ENCODE peak calls at places on chromosomes 4 and X, in nine cellular contexts. One of them, this sample, is unnamed.

GRCh38 chr4:8540072-8540471 is 40.1 kb upstream of the GPR78 start:
- DNase-seq in left cardiac atrium: no peak
- DNase-seq in activated CD4-positive, alpha-beta T cell treated with anti-CD3 and anti-CD28 coated beads for 24 hours: peak; percentile 19
- DNase-seq in hippocampal formation: no peak
- DNase-seq in left ventricle myocardium inferior: no peak
- DNase-seq in heart right ventricle: no peak
- DNase-seq in activated T-cell treated with anti-CD3 and anti-CD28 coated beads for 48 hours: peak; percentile 9
- DNase-seq in iris pigment epithelial cell: no peak
- DNase-seq in astrocyte of the spinal cord: no peak
- DNase-seq in this sample: no peak

GRCh38 chr4:8200302-8200975 is 1.3 kb downstream of the SH3TC1 start:
- DNase-seq in left cardiac atrium: peak; percentile 86
- DNase-seq in activated CD4-positive, alpha-beta T cell treated with anti-CD3 and anti-CD28 coated beads for 24 hours: no peak
- DNase-seq in hippocampal formation: no peak
- DNase-seq in left ventricle myocardium inferior: peak; percentile 82
- DNase-seq in heart right ventricle: peak; percentile 78
- DNase-seq in activated T-cell treated with anti-CD3 and anti-CD28 coated beads for 48 hours: no peak
- DNase-seq in iris pigment epithelial cell: peak; percentile 71
- DNase-seq in astrocyte of the spinal cord: no peak
- DNase-seq in this sample: no peak

GRCh38 chr4:107794001-107794400 is 30.7 kb upstream of the SGMS2 start:
- DNase-seq in left cardiac atrium: no peak
- DNase-seq in activated CD4-positive, alpha-beta T cell treated with anti-CD3 and anti-CD28 coated beads for 24 hours: no peak
- DNase-seq in hippocampal formation: no peak
- DNase-seq in left ventricle myocardium inferior: no peak
- DNase-seq in heart right ventricle: no peak
- DNase-seq in activated T-cell treated with anti-CD3 and anti-CD28 coated beads for 48 hours: no peak
- DNase-seq in iris pigment epithelial cell: no peak
- DNase-seq in astrocyte of the spinal cord: no peak
- DNase-seq in this sample: no peak

GRCh38 chr4:44210750-44211149 is 237.9 kb downstream of the KCTD8 start:
- DNase-seq in left cardiac atrium: no peak
- DNase-seq in activated CD4-positive, alpha-beta T cell treated with anti-CD3 and anti-CD28 coated beads for 24 hours: no peak
- DNase-seq in hippocampal formation: no peak
- DNase-seq in left ventricle myocardium inferior: no peak
- DNase-seq in heart right ventricle: no peak
- DNase-seq in activated T-cell treated with anti-CD3 and anti-CD28 coated beads for 48 hours: no peak
- DNase-seq in iris pigment epithelial cell: no peak
- DNase-seq in astrocyte of the spinal cord: no peak
- DNase-seq in this sample: no peak

GRCh38 chr4:105280338-105280809 is 133.7 kb downstream of the TET2 start:
- DNase-seq in left cardiac atrium: no peak
- DNase-seq in activated CD4-positive, alpha-beta T cell treated with anti-CD3 and anti-CD28 coated beads for 24 hours: no peak
- DNase-seq in hippocampal formation: no peak
- DNase-seq in left ventricle myocardium inferior: no peak
- DNase-seq in heart right ventricle: no peak
- DNase-seq in activated T-cell treated with anti-CD3 and anti-CD28 coated beads for 48 hours: no peak
- DNase-seq in iris pigment epithelial cell: peak; percentile 76
- DNase-seq in astrocyte of the spinal cord: peak; percentile 93
- DNase-seq in this sample: no peak

GRCh38 chr4:38612996-38613395 is 51.0 kb upstream of the KLF3 start:
- DNase-seq in left cardiac atrium: no peak
- DNase-seq in activated CD4-positive, alpha-beta T cell treated with anti-CD3 and anti-CD28 coated beads for 24 hours: no peak
- DNase-seq in hippocampal formation: peak; percentile 26
- DNase-seq in left ventricle myocardium inferior: no peak
- DNase-seq in heart right ventricle: no peak
- DNase-seq in activated T-cell treated with anti-CD3 and anti-CD28 coated beads for 48 hours: no peak
- DNase-seq in iris pigment epithelial cell: peak; percentile 33
- DNase-seq in astrocyte of the spinal cord: peak; percentile 35
- DNase-seq in this sample: no peak

GRCh38 chr4:35138449-35138848 is 1105.9 kb downstream of the ARAP2 start:
- DNase-seq in left cardiac atrium: no peak
- DNase-seq in activated CD4-positive, alpha-beta T cell treated with anti-CD3 and anti-CD28 coated beads for 24 hours: no peak
- DNase-seq in hippocampal formation: no peak
- DNase-seq in left ventricle myocardium inferior: no peak
- DNase-seq in heart right ventricle: no peak
- DNase-seq in activated T-cell treated with anti-CD3 and anti-CD28 coated beads for 48 hours: no peak
- DNase-seq in iris pigment epithelial cell: no peak
- DNase-seq in astrocyte of the spinal cord: no peak
- DNase-seq in this sample: no peak

GRCh38 chrX:66050140-66050569 is 10.3 kb upstream of the VSIG4 start:
- DNase-seq in left cardiac atrium: no peak
- DNase-seq in activated CD4-positive, alpha-beta T cell treated with anti-CD3 and anti-CD28 coated beads for 24 hours: no peak
- DNase-seq in hippocampal formation: peak; percentile 12
- DNase-seq in left ventricle myocardium inferior: no peak
- DNase-seq in heart right ventricle: no peak
- DNase-seq in activated T-cell treated with anti-CD3 and anti-CD28 coated beads for 48 hours: no peak
- DNase-seq in iris pigment epithelial cell: no peak
- DNase-seq in astrocyte of the spinal cord: no peak
- DNase-seq in this sample: no peak

GRCh38 chrX:31227250-31227649 is 155.4 kb upstream of the FTHL17 start:
- DNase-seq in left cardiac atrium: no peak
- DNase-seq in activated CD4-positive, alpha-beta T cell treated with anti-CD3 and anti-CD28 coated beads for 24 hours: no peak
- DNase-seq in hippocampal formation: no peak
- DNase-seq in left ventricle myocardium inferior: no peak
- DNase-seq in heart right ventricle: no peak
- DNase-seq in activated T-cell treated with anti-CD3 and anti-CD28 coated beads for 48 hours: no peak
- DNase-seq in iris pigment epithelial cell: peak; percentile 72
- DNase-seq in astrocyte of the spinal cord: no peak
- DNase-seq in this sample: peak; percentile 63

GRCh38 chr4:176467011-176467410 is 147.2 kb downstream of the SPCS3 start:
- DNase-seq in left cardiac atrium: no peak
- DNase-seq in activated CD4-positive, alpha-beta T cell treated with anti-CD3 and anti-CD28 coated beads for 24 hours: no peak
- DNase-seq in hippocampal formation: no peak
- DNase-seq in left ventricle myocardium inferior: no peak
- DNase-seq in heart right ventricle: no peak
- DNase-seq in activated T-cell treated with anti-CD3 and anti-CD28 coated beads for 48 hours: no peak
- DNase-seq in iris pigment epithelial cell: no peak
- DNase-seq in astrocyte of the spinal cord: peak; percentile 46
- DNase-seq in this sample: no peak

GRCh38 chr4:99324978-99325377 is 3.8 kb upstream of the ADH1B start:
- DNase-seq in left cardiac atrium: peak; percentile 72
- DNase-seq in activated CD4-positive, alpha-beta T cell treated with anti-CD3 and anti-CD28 coated beads for 24 hours: no peak
- DNase-seq in hippocampal formation: peak; percentile 20
- DNase-seq in left ventricle myocardium inferior: peak; percentile 54
- DNase-seq in heart right ventricle: peak; percentile 33
- DNase-seq in activated T-cell treated with anti-CD3 and anti-CD28 coated beads for 48 hours: no peak
- DNase-seq in iris pigment epithelial cell: peak; percentile 83
- DNase-seq in astrocyte of the spinal cord: peak; percentile 59
- DNase-seq in this sample: no peak

GRCh38 chr4:7193040-7193958 is 961 bp downstream of the SORCS2 start:
- DNase-seq in left cardiac atrium: no peak
- DNase-seq in activated CD4-positive, alpha-beta T cell treated with anti-CD3 and anti-CD28 coated beads for 24 hours: no peak
- DNase-seq in hippocampal formation: no peak
- DNase-seq in left ventricle myocardium inferior: no peak
- DNase-seq in heart right ventricle: no peak
- DNase-seq in activated T-cell treated with anti-CD3 and anti-CD28 coated beads for 48 hours: no peak
- DNase-seq in iris pigment epithelial cell: no peak
- DNase-seq in astrocyte of the spinal cord: no peak
- DNase-seq in this sample: no peak

GRCh38 chr4:40033603-40034002 is 23.0 kb upstream of the N4BP2 start:
- DNase-seq in left cardiac atrium: no peak
- DNase-seq in activated CD4-positive, alpha-beta T cell treated with anti-CD3 and anti-CD28 coated beads for 24 hours: no peak
- DNase-seq in hippocampal formation: no peak
- DNase-seq in left ventricle myocardium inferior: no peak
- DNase-seq in heart right ventricle: no peak
- DNase-seq in activated T-cell treated with anti-CD3 and anti-CD28 coated beads for 48 hours: no peak
- DNase-seq in iris pigment epithelial cell: no peak
- DNase-seq in astrocyte of the spinal cord: no peak
- DNase-seq in this sample: no peak

GRCh38 chr4:38730830-38731646 is 51.8 kb downstream of the TLR10 start:
- DNase-seq in left cardiac atrium: peak; percentile 82
- DNase-seq in activated CD4-positive, alpha-beta T cell treated with anti-CD3 and anti-CD28 coated beads for 24 hours: peak; percentile 88
- DNase-seq in hippocampal formation: peak; percentile 46
- DNase-seq in left ventricle myocardium inferior: peak; percentile 79
- DNase-seq in heart right ventricle: peak; percentile 86
- DNase-seq in activated T-cell treated with anti-CD3 and anti-CD28 coated beads for 48 hours: peak; percentile 80
- DNase-seq in iris pigment epithelial cell: peak; percentile 97
- DNase-seq in astrocyte of the spinal cord: peak; percentile 93
- DNase-seq in this sample: peak; percentile 66

GRCh38 chr4:2931765-2932560 is 31.2 kb downstream of the NOP14 start:
- DNase-seq in left cardiac atrium: peak; percentile 75
- DNase-seq in activated CD4-positive, alpha-beta T cell treated with anti-CD3 and anti-CD28 coated beads for 24 hours: no peak
- DNase-seq in hippocampal formation: peak; percentile 32
- DNase-seq in left ventricle myocardium inferior: peak; percentile 78
- DNase-seq in heart right ventricle: peak; percentile 69
- DNase-seq in activated T-cell treated with anti-CD3 and anti-CD28 coated beads for 48 hours: peak; percentile 47
- DNase-seq in iris pigment epithelial cell: no peak
- DNase-seq in astrocyte of the spinal cord: no peak
- DNase-seq in this sample: no peak

GRCh38 chrX:29813174-29813573 is 402.2 kb upstream of the MAGEB2 start:
- DNase-seq in left cardiac atrium: no peak
- DNase-seq in activated CD4-positive, alpha-beta T cell treated with anti-CD3 and anti-CD28 coated beads for 24 hours: no peak
- DNase-seq in hippocampal formation: no peak
- DNase-seq in left ventricle myocardium inferior: no peak
- DNase-seq in heart right ventricle: no peak
- DNase-seq in activated T-cell treated with anti-CD3 and anti-CD28 coated beads for 48 hours: no peak
- DNase-seq in iris pigment epithelial cell: no peak
- DNase-seq in astrocyte of the spinal cord: no peak
- DNase-seq in this sample: no peak

GRCh38 chr4:161663844-161664243 is 500.0 kb downstream of the FSTL5 start:
- DNase-seq in left cardiac atrium: no peak
- DNase-seq in activated CD4-positive, alpha-beta T cell treated with anti-CD3 and anti-CD28 coated beads for 24 hours: no peak
- DNase-seq in hippocampal formation: no peak
- DNase-seq in left ventricle myocardium inferior: no peak
- DNase-seq in heart right ventricle: no peak
- DNase-seq in activated T-cell treated with anti-CD3 and anti-CD28 coated beads for 48 hours: no peak
- DNase-seq in iris pigment epithelial cell: no peak
- DNase-seq in astrocyte of the spinal cord: no peak
- DNase-seq in this sample: no peak

GRCh38 chrX:926070-926469 is 286.4 kb downstream of the CRLF2 start:
- DNase-seq in left cardiac atrium: no peak
- DNase-seq in activated CD4-positive, alpha-beta T cell treated with anti-CD3 and anti-CD28 coated beads for 24 hours: no peak
- DNase-seq in hippocampal formation: no peak
- DNase-seq in left ventricle myocardium inferior: no peak
- DNase-seq in heart right ventricle: no peak
- DNase-seq in activated T-cell treated with anti-CD3 and anti-CD28 coated beads for 48 hours: no peak
- DNase-seq in iris pigment epithelial cell: no peak
- DNase-seq in astrocyte of the spinal cord: no peak
- DNase-seq in this sample: no peak

GRCh38 chrX:153924149-153924861 is 1.8 kb downstream of the ARHGAP4 start:
- DNase-seq in left cardiac atrium: peak; percentile 59
- DNase-seq in activated CD4-positive, alpha-beta T cell treated with anti-CD3 and anti-CD28 coated beads for 24 hours: no peak
- DNase-seq in hippocampal formation: peak; percentile 4
- DNase-seq in left ventricle myocardium inferior: no peak
- DNase-seq in heart right ventricle: no peak
- DNase-seq in activated T-cell treated with anti-CD3 and anti-CD28 coated beads for 48 hours: no peak
- DNase-seq in iris pigment epithelial cell: peak; percentile 32
- DNase-seq in astrocyte of the spinal cord: peak; percentile 23
- DNase-seq in this sample: peak; percentile 58

GRCh38 chr4:55180980-55181379 is 55.6 kb upstream of the KDR start:
- DNase-seq in left cardiac atrium: no peak
- DNase-seq in activated CD4-positive, alpha-beta T cell treated with anti-CD3 and anti-CD28 coated beads for 24 hours: no peak
- DNase-seq in hippocampal formation: no peak
- DNase-seq in left ventricle myocardium inferior: no peak
- DNase-seq in heart right ventricle: no peak
- DNase-seq in activated T-cell treated with anti-CD3 and anti-CD28 coated beads for 48 hours: no peak
- DNase-seq in iris pigment epithelial cell: peak; percentile 73
- DNase-seq in astrocyte of the spinal cord: peak; percentile 40
- DNase-seq in this sample: no peak

GRCh38 chr4:134787315-134787714 is 585.7 kb upstream of the PABPC4L start:
- DNase-seq in left cardiac atrium: no peak
- DNase-seq in activated CD4-positive, alpha-beta T cell treated with anti-CD3 and anti-CD28 coated beads for 24 hours: no peak
- DNase-seq in hippocampal formation: no peak
- DNase-seq in left ventricle myocardium inferior: no peak
- DNase-seq in heart right ventricle: no peak
- DNase-seq in activated T-cell treated with anti-CD3 and anti-CD28 coated beads for 48 hours: no peak
- DNase-seq in iris pigment epithelial cell: peak; percentile 12
- DNase-seq in astrocyte of the spinal cord: peak; percentile 7
- DNase-seq in this sample: no peak

This sample was measured in HepG2.